ENCODE peak calls at places on chromosomes 12 and 14, in five cellular contexts. V is GM23338, C is AG09309, W is HTR-8/SVneo, X is hepatic stellate cell. S is an unnamed sample.

GRCh38 chr14:60734465-60735242 is at the start of gene MNAT1:
- DNase-seq in W (peak), V (peak), C (peak), X (peak), S (peak)

GRCh38 chr12:124392991-124393790 is 98.3 kb downstream of the RFLNA start:
- DNase-seq in X (peak), V (no peak), C (no peak), W (no peak), S (no peak)

GRCh38 chr12:53102883-53103807 is at the start of gene SOAT2:
- DNase-seq in V (no peak), C (no peak), W (no peak), X (no peak), S (no peak)

GRCh38 chr14:52042371-52043037 is 26.4 kb downstream of the NID2 start:
- DNase-seq in V (no peak), X (no peak), C (no peak), W (no peak), S (no peak)

GRCh38 chr12:68279227-68280054 is 26.0 kb upstream of the IL22 start:
- DNase-seq in X (peak), V (no peak), W (no peak), C (no peak), S (no peak)

GRCh38 chr14:90575781-90576180 is 179.0 kb downstream of the CALM1 start:
- DNase-seq in C (no peak), W (no peak), V (no peak), X (no peak), S (no peak)

GRCh38 chr12:49304161-49304560 is 9.2 kb downstream of the PRPH start:
- DNase-seq in W (no peak), X (peak), V (no peak), C (peak), S (no peak)

GRCh38 chr12:116130431-116130830 is 147.1 kb downstream of the MED13L start:
- DNase-seq in W (no peak), X (no peak), C (no peak), V (no peak), S (no peak)

GRCh38 chr12:70327541-70327940 is 38.5 kb upstream of the KCNMB4 start:
- DNase-seq in V (no peak), W (no peak), C (no peak), X (no peak), S (no peak)

GRCh38 chr14:65566820-65567522 is 154.4 kb downstream of the FUT8 start:
- DNase-seq in W (no peak), X (no peak), V (no peak), C (no peak), S (no peak)

GRCh38 chr12:52280796-52281560 is 6.5 kb downstream of the KRT86 start:
- DNase-seq in C (peak), V (no peak), W (peak), X (peak), S (no peak)

GRCh38 chr14:48665077-48665784 is 920.9 kb downstream of the RPS29 start:
- DNase-seq in C (no peak), V (no peak), X (no peak), W (no peak), S (no peak)

GRCh38 chr12:109770861-109771670 is 57.4 kb downstream of the FAM222A start:
- DNase-seq in V (no peak), X (no peak), C (no peak), W (no peak), S (no peak)

GRCh38 chr12:26466709-26467108 is 271.3 kb downstream of the SSPN start:
- DNase-seq in W (no peak), C (no peak), X (no peak), V (no peak), S (no peak)

GRCh38 chr12:97672870-97673269 is 210.3 kb downstream of the RMST start:
- DNase-seq in X (no peak), C (no peak), W (no peak), V (no peak), S (no peak)

GRCh38 chr12:569803-570236 is 93.4 kb downstream of the NINJ2 start:
- DNase-seq in W (peak), C (no peak), X (peak), V (peak), S (peak)

GRCh38 chr12:27530157-27530922 is 6.3 kb downstream of the PPFIBP1 start:
- DNase-seq in V (peak), X (no peak), C (no peak), W (no peak), S (no peak)

GRCh38 chr14:77457115-77457521 is 283 bp downstream of the VIPAS39 start:
- DNase-seq in V (no peak), X (peak), W (no peak), C (no peak), S (no peak)

GRCh38 chr12:22318122-22318737 is 16.3 kb downstream of the ST8SIA1 start:
- DNase-seq in V (no peak), W (no peak), C (no peak), X (no peak), S (no peak)

GRCh38 chr12:45234134-45234865 is 18.4 kb downstream of the ANO6 start:
- DNase-seq in C (peak), V (peak), W (peak), X (peak), S (no peak)

GRCh38 chr12:105067511-105068031 is 16.7 kb downstream of the ALDH1L2 start:
- DNase-seq in V (no peak), W (no peak), X (no peak), C (no peak), S (no peak)

GRCh38 chr12:113165521-113166450 is 16.3 kb downstream of the CFAP73 start:
- DNase-seq in C (no peak), V (no peak), X (no peak), W (no peak), S (no peak)

GRCh38 chr14:69242311-69243224 is 17.4 kb upstream of the GALNT16 start:
- DNase-seq in C (peak), W (peak), X (peak), V (peak), S (no peak)

GRCh38 chr12:121590476-121591143 is 9.8 kb upstream of the KDM2B start:
- DNase-seq in W (no peak), X (peak), V (peak), C (no peak), S (no peak)

GRCh38 chr12:117485984-117486839 is 124.8 kb upstream of the NOS1 start:
- DNase-seq in C (no peak), V (no peak), W (no peak), X (no peak), S (no peak)